ENCODE peak calls at places on chromosome 2, in ten cellular contexts. T is trophoblast cell; X is astrocyte; Y is H1; R is naive thymus-derived CD4-positive, alpha-beta T cell; M is transverse colon; I is uterus; Z is upper lobe of right lung; S is effector memory CD4-positive, alpha-beta T cell; A is aorta. G is an unnamed sample.

GRCh38 chr2:226802573-226802972 is 3.0 kb upstream of the IRS1 start:
- DNase-seq in Y (no peak), R (peak; percentile 53), S (no peak), Z (no peak), A (no peak), X (peak; percentile 61), T (peak; percentile 93), I (peak; percentile 28), M (no peak), G (peak; percentile 53)

GRCh38 chr2:229921101-229921891 is 513 bp downstream of the TRIP12 start:
- DNase-seq in A (peak; percentile 88), Z (peak; percentile 91), I (peak; percentile 68), M (peak; percentile 75), T (peak; percentile 49), Y (peak; percentile 76), S (peak; percentile 63), R (peak; percentile 68), X (peak; percentile 36), G (peak; percentile 83)

GRCh38 chr2:197309369-197310231 is 980 bp downstream of the ANKRD44 start:
- DNase-seq in A (peak; percentile 78), M (peak; percentile 43), Z (peak; percentile 74), T (no peak), I (peak; percentile 23), X (no peak), S (peak; percentile 21), Y (peak; percentile 57), R (peak; percentile 41), G (peak; percentile 69)

GRCh38 chr2:131027566-131028528 is 65.4 kb downstream of the FAM168B start:
- DNase-seq in R (no peak), I (no peak), Z (peak; percentile 42), Y (peak; percentile 27), S (no peak), T (no peak), M (no peak), X (no peak), A (no peak), G (no peak)

GRCh38 chr2:238127165-238128060 is 11.1 kb upstream of the KLHL30 start:
- DNase-seq in X (no peak), M (no peak), S (no peak), T (no peak), Z (no peak), A (peak; percentile 78), I (peak; percentile 36), R (no peak), Y (no peak), G (no peak)

GRCh38 chr2:67797801-67798535 is 264.8 kb downstream of the C1D start:
- DNase-seq in R (no peak), M (no peak), A (no peak), Z (no peak), X (peak; percentile 65), Y (no peak), I (no peak), S (no peak), T (no peak), G (no peak)

GRCh38 chr2:60707750-60708371 is 48.2 kb upstream of the PAPOLG start:
- DNase-seq in M (no peak), R (no peak), S (no peak), A (no peak), I (no peak), Y (peak; percentile 57), X (peak; percentile 7), T (peak; percentile 82), Z (no peak), G (no peak)

GRCh38 chr2:127102464-127103242 is 4.3 kb downstream of the BIN1 start:
- DNase-seq in S (no peak), X (no peak), R (no peak), Z (no peak), Y (no peak), M (no peak), I (no peak), A (peak; percentile 41), T (no peak), G (no peak)

GRCh38 chr2:230443540-230443939 is 27.5 kb downstream of the SP100 start:
- DNase-seq in S (no peak), R (no peak), A (no peak), Z (no peak), Y (no peak), M (no peak), X (peak; percentile 42), I (no peak), T (no peak), G (no peak)

GRCh38 chr2:23757686-23758433 is 169.1 kb downstream of the ATAD2B start:
- DNase-seq in X (peak; percentile 88), Z (no peak), I (peak; percentile 21), R (no peak), Y (no peak), A (no peak), T (peak; percentile 80), M (no peak), S (no peak), G (no peak)

GRCh38 chr2:188477564-188478086 is 186.0 kb downstream of the GULP1 start:
- DNase-seq in S (no peak), I (no peak), Y (no peak), M (no peak), X (no peak), A (no peak), Z (no peak), T (no peak), R (no peak), G (no peak)

DNA sequence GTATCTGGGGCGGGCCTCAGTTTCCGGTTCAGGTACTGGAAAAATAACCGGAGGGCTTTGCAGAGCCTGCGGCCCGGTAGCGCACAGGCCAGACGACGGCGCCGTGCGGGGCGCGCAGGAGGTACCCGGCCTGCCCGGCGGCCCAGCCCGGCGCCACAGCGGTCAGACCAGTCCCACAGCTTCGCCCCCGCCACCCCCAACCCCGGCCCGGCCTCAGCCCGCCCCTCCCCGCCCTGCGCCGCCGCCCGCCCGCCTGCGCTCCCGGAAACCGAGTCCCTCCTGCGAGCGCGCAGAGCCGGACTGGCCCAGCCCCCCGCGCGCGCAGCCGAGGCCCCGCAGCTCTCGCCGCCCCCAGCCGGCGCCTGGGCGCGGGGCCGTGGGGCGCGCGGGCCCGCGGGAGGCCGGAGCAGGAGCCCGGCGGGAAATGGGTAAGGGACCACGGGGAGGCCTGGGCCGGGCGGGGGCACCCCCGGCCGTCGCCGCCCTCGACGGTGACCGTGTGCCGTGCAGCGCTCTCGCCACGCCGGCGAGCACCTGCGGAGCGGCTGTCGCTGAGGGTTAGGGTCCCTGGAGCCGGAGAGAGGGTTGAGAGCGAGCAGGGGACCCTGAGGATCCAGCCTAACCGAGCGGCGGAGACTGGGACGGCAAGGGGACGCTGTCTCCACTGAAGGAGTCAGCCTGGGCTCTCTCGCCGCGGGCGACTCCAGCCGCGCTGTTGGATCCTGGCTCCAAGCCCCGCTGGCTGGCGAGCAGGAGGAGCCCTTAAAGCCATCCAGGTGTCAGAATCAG is 16.5 kb upstream of the PSD4 start:
- DNase-seq in T (peak; percentile 73), I (no peak), X (peak; percentile 10), S (no peak), Y (peak; percentile 64), Z (peak; percentile 90), A (peak; percentile 62), M (peak; percentile 77), R (peak; percentile 53), G (peak; percentile 54)
- H3K4me3 ChIP-seq in T (peak overlapping the region; percentile 99), I (no peak overlapping the region), X (peak overlapping the region; percentile 69), S (peak overlapping the region; percentile 78), Y (peak overlapping the region; percentile 41), Z (peak overlapping the region; percentile 58), A (no peak overlapping the region), M (peak overlapping the region; percentile 58), R (peak overlapping the region; percentile 81), G (peak overlapping the region; percentile 71)

DNA sequence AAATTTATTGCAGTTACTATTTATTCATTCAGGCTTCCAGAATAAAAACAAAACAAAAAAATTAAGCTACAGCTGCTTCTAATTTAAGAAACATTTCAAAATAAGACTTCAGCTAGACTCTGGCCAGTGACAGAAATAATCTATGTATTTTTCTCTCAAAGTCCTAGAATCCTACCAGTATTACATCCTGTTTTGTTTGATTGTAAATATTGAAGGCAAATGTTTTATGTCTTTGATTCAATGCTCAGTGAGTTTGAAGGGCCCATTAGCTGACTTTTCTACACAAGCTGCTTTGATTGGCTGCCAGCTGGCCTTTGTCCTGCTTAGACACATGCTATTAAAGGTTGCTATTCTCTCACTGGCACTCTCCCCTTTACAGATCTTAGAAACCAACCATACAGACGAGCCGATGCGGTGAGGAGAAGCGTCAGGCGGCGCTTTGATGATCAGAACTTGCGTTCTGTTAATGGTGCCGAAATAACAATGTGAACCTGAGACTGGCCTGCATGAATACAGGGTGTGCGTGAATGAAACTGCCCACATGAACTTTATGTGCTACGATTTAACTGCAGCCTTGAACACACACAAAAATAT is 69.7 kb downstream of the PRPF40A start:
- DNase-seq in Z (peak; percentile 66), I (peak; percentile 50), T (no peak), X (peak; percentile 48), R (no peak), A (peak; percentile 75), S (no peak), M (peak; percentile 63), Y (no peak), G (no peak)
- H3K4me1 ChIP-seq in Z (peaks cover 13% of the 10 kb centered on the region), I (no peaks in the 10 kb centered on the region), T (peaks cover 29% of the 10 kb centered on the region), X (peaks cover 17% of the 10 kb centered on the region), R (no peaks in the 10 kb centered on the region), A (no peaks in the 10 kb centered on the region), S (no peaks in the 10 kb centered on the region), M (peaks cover 22% of the 10 kb centered on the region), Y (no peaks in the 10 kb centered on the region), G (no peaks in the 10 kb centered on the region)

GRCh38 chr2:26519396-26519991 is 41.6 kb upstream of the OTOF start:
- DNase-seq in Z (no peak), A (peak; percentile 31), R (peak; percentile 43), X (no peak), I (no peak), T (no peak), M (no peak), S (no peak), Y (no peak), G (no peak)
- H3K27me3 ChIP-seq in Z (peaks cover 5% of the 10 kb centered on the region), A (no peaks in the 10 kb centered on the region), R (no peaks in the 10 kb centered on the region), X (peaks cover 32% of the 10 kb centered on the region), I (no peaks in the 10 kb centered on the region), T (no peaks in the 10 kb centered on the region), M (peaks cover 6% of the 10 kb centered on the region), S (no peaks in the 10 kb centered on the region), Y (no peaks in the 10 kb centered on the region), G (peaks cover 3% of the 10 kb centered on the region)

GRCh38 chr2:58425368-58425767 is 184.2 kb upstream of the FANCL start:
- DNase-seq in X (no peak), T (no peak), S (no peak), M (no peak), A (no peak), I (no peak), R (no peak), Z (no peak), Y (no peak), G (no peak)

GRCh38 chr2:58429285-58429874 is 188.3 kb upstream of the FANCL start:
- DNase-seq in I (no peak), A (no peak), T (no peak), X (no peak), S (no peak), Y (no peak), M (no peak), Z (no peak), R (no peak), G (no peak)

GRCh38 chr2:58427572-58428285 is 186.6 kb upstream of the FANCL start:
- DNase-seq in Y (peak; percentile 71), Z (no peak), X (peak; percentile 45), T (peak; percentile 35), R (no peak), M (no peak), A (no peak), I (peak; percentile 29), S (no peak), G (no peak)

GRCh38 chr2:58428286-58428552 is 187.1 kb upstream of the FANCL start:
- DNase-seq in Y (peak; percentile 66), I (no peak), S (no peak), Z (no peak), T (peak; percentile 43), M (no peak), X (no peak), A (no peak), R (no peak), G (no peak)

GRCh38 chr2:58428553-58429284 is 187.6 kb upstream of the FANCL start:
- DNase-seq in I (no peak), R (no peak), A (no peak), M (no peak), Y (peak; percentile 82), Z (no peak), X (no peak), S (no peak), T (peak; percentile 38), G (no peak)
- H3K4me3 ChIP-seq in I (peak overlapping the region; percentile 42), R (no peak overlapping the region), A (no peak overlapping the region), M (peak overlapping the region; percentile 53), Y (peak overlapping the region; percentile 70), Z (peak overlapping the region; percentile 29), X (peak overlapping the region; percentile 43), S (no peak overlapping the region), T (peak overlapping the region; percentile 69), G (no peak overlapping the region)

G was measured in CD8-positive, alpha-beta memory T cell.